ENCODE peak calls at places on chromosomes 11 and 22, in four cellular contexts. Q is activated CD8-positive, alpha-beta memory T cell treated with anti-CD3 and anti-CD28 coated beads, Interleukin-2, amount 10 ng/mL, durations not matched to agents 7 days and 5 days; T is HuH-7; C is HFFc6. G is an unnamed sample.

GRCh38 chr22:44486538-44486937 is 11.5 kb downstream of the RTL6 start:
- DNase-seq in Q (no peak), T (no peak), C (no peak), G (no peak)

GRCh38 chr11:62033191-62034044 is 66.0 kb upstream of the FTH1 start:
- DNase-seq in Q (no peak), T (no peak), C (no peak), G (no peak)

GRCh38 chr11:43341159-43341558 is 17.6 kb upstream of the TTC17 start:
- DNase-seq in Q (no peak), T (no peak), C (no peak), G (no peak)

GRCh38 chr11:70895061-70895670 is 357.2 kb downstream of the SHANK2 start:
- DNase-seq in Q (no peak), T (no peak), C (no peak), G (no peak)

GRCh38 chr11:536841-537621 is at the start of gene LRRC56:
- DNase-seq in Q (peak; percentile 92), T (peak; percentile 98), C (peak; percentile 78), G (no peak)

GRCh38 chr22:23521442-23522113 is 58.5 kb downstream of the IGLL1 start:
- DNase-seq in Q (peak; percentile 85), T (peak; percentile 96), C (peak; percentile 92), G (peak; percentile 91)

GRCh38 chr11:125263268-125263790 is 98.8 kb downstream of the PKNOX2 start:
- DNase-seq in Q (no peak), T (no peak), C (peak; percentile 89), G (peak; percentile 51)

GRCh38 chr11:66744485-66745355 is 15.7 kb upstream of the SPTBN2 start:
- DNase-seq in Q (peak; percentile 89), T (peak; percentile 100), C (peak; percentile 54), G (peak; percentile 71)

GRCh38 chr11:61609970-61610347 is 29.1 kb upstream of the SYT7 start:
- DNase-seq in Q (no peak), T (peak; percentile 71), C (no peak), G (no peak)

GRCh38 chr22:27867114-27867957 is 51.7 kb downstream of the PITPNB start:
- DNase-seq in Q (no peak), T (no peak), C (no peak), G (no peak)

GRCh38 chr11:112844530-112844929 is 116.7 kb upstream of the NCAM1 start:
- DNase-seq in Q (no peak), T (no peak), C (no peak), G (peak; percentile 85)

GRCh38 chr22:49046546-49047305 is 780.9 kb downstream of the BRD1 start:
- DNase-seq in Q (peak; percentile 46), T (peak; percentile 76), C (no peak), G (peak; percentile 67)

GRCh38 chr11:134557571-134558257 is 145.7 kb upstream of the B3GAT1 start:
- DNase-seq in Q (peak; percentile 21), T (no peak), C (no peak), G (no peak)

GRCh38 chr22:40486962-40487602 is 116.7 kb downstream of the SGSM3 start:
- DNase-seq in Q (no peak), T (no peak), C (no peak), G (no peak)

GRCh38 chr22:24592144-24592845 is 578 bp downstream of the LRRC75B start:
- DNase-seq in Q (no peak), T (peak; percentile 50), C (no peak), G (no peak)

GRCh38 chr22:37898441-37899181 is 7.5 kb upstream of the MICALL1 start:
- DNase-seq in Q (no peak), T (peak; percentile 10), C (no peak), G (peak; percentile 67)

GRCh38 chr11:88259431-88259830 is 78.1 kb downstream of the CTSC start:
- DNase-seq in Q (no peak), T (no peak), C (no peak), G (no peak)